ENCODE peak calls at places on chromosomes 4 and X, in four cellular contexts. One of them, this sample, is unnamed. For H3K4me1, the result is how much of the 10 kb centered on the place peaks cover.

GRCh38 chr4:89109841-89110540 is 1.3 kb upstream of the TIGD2 start:
- DNase-seq in pancreas: no peak
- DNase-seq in CD8-positive, alpha-beta T cell: no peak
- DNase-seq in hepatocyte: no peak
- DNase-seq in this sample: no peak

GRCh38 chr4:83216856-83217683 is 67.5 kb downstream of the COQ2 start:
- DNase-seq in hepatocyte: no peak
- DNase-seq in pancreas: no peak
- DNase-seq in CD8-positive, alpha-beta T cell: peak
- DNase-seq in this sample: no peak

GRCh38 chr4:186067757-186068385 is 1.1 kb upstream of the TLR3 start:
- DNase-seq in pancreas: peak
- DNase-seq in hepatocyte: peak
- DNase-seq in CD8-positive, alpha-beta T cell: peak
- DNase-seq in this sample: no peak

GRCh38 chr4:88533088-88533790 is 9.7 kb upstream of the PYURF start:
- DNase-seq in pancreas: no peak
- DNase-seq in hepatocyte: no peak
- DNase-seq in CD8-positive, alpha-beta T cell: no peak
- DNase-seq in this sample: peak

GRCh38 chrX:72100824-72101351 is 30.8 kb downstream of the RTL5 start:
- DNase-seq in pancreas: no peak
- DNase-seq in CD8-positive, alpha-beta T cell: peak
- DNase-seq in hepatocyte: no peak
- DNase-seq in this sample: no peak

GRCh38 chr4:4328840-4329239 is 38.8 kb downstream of the ZBTB49 start:
- DNase-seq in hepatocyte: no peak
- DNase-seq in pancreas: no peak
- DNase-seq in CD8-positive, alpha-beta T cell: no peak
- DNase-seq in this sample: no peak

GRCh38 chrX:9788908-9789307 is 2.7 kb downstream of the SHROOM2 start:
- DNase-seq in hepatocyte: peak
- DNase-seq in pancreas: peak
- DNase-seq in CD8-positive, alpha-beta T cell: no peak
- DNase-seq in this sample: no peak

GRCh38 chr4:119314356-119314755 is 7.6 kb downstream of the FABP2 start:
- DNase-seq in hepatocyte: peak
- DNase-seq in CD8-positive, alpha-beta T cell: peak
- DNase-seq in pancreas: no peak
- DNase-seq in this sample: no peak

GRCh38 chr4:173448919-173449641 is 50.2 kb upstream of the SCRG1 start:
- DNase-seq in pancreas: no peak
- DNase-seq in hepatocyte: no peak
- DNase-seq in CD8-positive, alpha-beta T cell: no peak
- DNase-seq in this sample: no peak

GRCh38 chr4:38684951-38685350 is 21.0 kb downstream of the KLF3 start:
- DNase-seq in pancreas: no peak
- DNase-seq in hepatocyte: no peak
- DNase-seq in CD8-positive, alpha-beta T cell: no peak
- DNase-seq in this sample: no peak

GRCh38 chr4:42519803-42520417 is 122.6 kb downstream of the SHISA3 start:
- DNase-seq in pancreas: no peak
- DNase-seq in hepatocyte: peak
- DNase-seq in CD8-positive, alpha-beta T cell: no peak
- DNase-seq in this sample: peak

GRCh38 chr4:99946346-99947189 is at the start of gene DNAJB14:
- DNase-seq in CD8-positive, alpha-beta T cell: peak
- DNase-seq in pancreas: peak
- DNase-seq in hepatocyte: peak
- DNase-seq in this sample: no peak

GRCh38 chr4:11111370-11111769 is 317.3 kb downstream of the HS3ST1 start:
- DNase-seq in hepatocyte: no peak
- DNase-seq in CD8-positive, alpha-beta T cell: no peak
- DNase-seq in pancreas: no peak
- DNase-seq in this sample: no peak

GRCh38 chr4:89136525-89136924 is 25.2 kb downstream of the TIGD2 start:
- DNase-seq in hepatocyte: peak
- DNase-seq in CD8-positive, alpha-beta T cell: no peak
- DNase-seq in pancreas: no peak
- DNase-seq in this sample: peak

GRCh38 chrX:134173541-134174272 is 63.3 kb upstream of the CCDC160 start:
- DNase-seq in CD8-positive, alpha-beta T cell: no peak
- DNase-seq in hepatocyte: no peak
- DNase-seq in pancreas: no peak
- DNase-seq in this sample: no peak

GRCh38 chrX:17656035-17656418 is 81.3 kb upstream of the SCML1 start:
- DNase-seq in hepatocyte: peak
- DNase-seq in pancreas: no peak
- DNase-seq in CD8-positive, alpha-beta T cell: no peak
- DNase-seq in this sample: no peak

GRCh38 chr4:142405021-142405991 is 440.8 kb downstream of the INPP4B start:
- DNase-seq in CD8-positive, alpha-beta T cell: peak
- DNase-seq in pancreas: peak
- DNase-seq in hepatocyte: peak
- DNase-seq in this sample: peak

GRCh38 chr4:77203380-77204197 is 46.6 kb downstream of the CCNG2 start:
- DNase-seq in hepatocyte: peak
- DNase-seq in CD8-positive, alpha-beta T cell: peak
- DNase-seq in pancreas: peak
- DNase-seq in this sample: peak

GRCh38 chr4:3848323-3848722 is 82.1 kb downstream of the ADRA2C start:
- DNase-seq in pancreas: no peak
- DNase-seq in CD8-positive, alpha-beta T cell: no peak
- DNase-seq in hepatocyte: no peak
- DNase-seq in this sample: no peak

GRCh38 chrX:19382500-19383145 is 38.9 kb downstream of the PDHA1 start:
- DNase-seq in CD8-positive, alpha-beta T cell: peak
- DNase-seq in pancreas: peak
- DNase-seq in hepatocyte: peak
- DNase-seq in this sample: peak

GRCh38 chrX:150312931-150313330 is 50.2 kb upstream of the MAMLD1 start:
- DNase-seq in pancreas: no peak
- DNase-seq in hepatocyte: no peak
- DNase-seq in CD8-positive, alpha-beta T cell: no peak
- DNase-seq in this sample: no peak

GRCh38 chr4:6250235-6250983 is 19.2 kb upstream of the WFS1 start:
- DNase-seq in hepatocyte: peak
- DNase-seq in pancreas: no peak
- DNase-seq in CD8-positive, alpha-beta T cell: no peak
- DNase-seq in this sample: peak

GRCh38 chrX:132490086-132490419 is 1.2 kb upstream of the MBNL3 start:
- DNase-seq in CD8-positive, alpha-beta T cell: no peak
- DNase-seq in hepatocyte: no peak
- DNase-seq in pancreas: no peak
- DNase-seq in this sample: no peak

GRCh38 chr4:136863756-136864155 is 668.5 kb downstream of the PCDH18 start:
- DNase-seq in CD8-positive, alpha-beta T cell: no peak
- DNase-seq in pancreas: no peak
- DNase-seq in hepatocyte: no peak
- DNase-seq in this sample: no peak

GRCh38 chr4:147576084-147576483 is 41.1 kb upstream of the TMEM184C start:
- DNase-seq in CD8-positive, alpha-beta T cell: no peak
- DNase-seq in pancreas: no peak
- DNase-seq in hepatocyte: no peak
- DNase-seq in this sample: no peak

GRCh38 chrX:153829799-153830631 is at the start of gene PDZD4:
- DNase-seq in CD8-positive, alpha-beta T cell: no peak
- DNase-seq in hepatocyte: no peak
- DNase-seq in pancreas: no peak
- DNase-seq in this sample: no peak

GRCh38 chrX:93428497-93428896 is 244.9 kb downstream of the NAP1L3 start:
- DNase-seq in pancreas: no peak
- DNase-seq in hepatocyte: no peak
- DNase-seq in CD8-positive, alpha-beta T cell: no peak
- DNase-seq in this sample: no peak

GRCh38 chrX:88425739-88426138 is 321.3 kb upstream of the CPXCR1 start:
- DNase-seq in CD8-positive, alpha-beta T cell: no peak
- DNase-seq in pancreas: no peak
- DNase-seq in hepatocyte: peak
- DNase-seq in this sample: no peak

GRCh38 chr4:128220286-128221235 is 67.1 kb downstream of the PGRMC2 start:
- DNase-seq in CD8-positive, alpha-beta T cell: no peak
- DNase-seq in pancreas: no peak
- DNase-seq in hepatocyte: no peak
- DNase-seq in this sample: peak

GRCh38 chr4:45662996-45663395 is 460.9 kb downstream of the GABRG1 start:
- DNase-seq in hepatocyte: peak
- DNase-seq in pancreas: peak
- DNase-seq in CD8-positive, alpha-beta T cell: no peak
- DNase-seq in this sample: peak

GRCh38 chr4:25667931-25668557 is 12.4 kb downstream of the SLC34A2 start:
- DNase-seq in CD8-positive, alpha-beta T cell: no peak
- DNase-seq in hepatocyte: peak
- DNase-seq in pancreas: no peak
- DNase-seq in this sample: no peak

DNA sequence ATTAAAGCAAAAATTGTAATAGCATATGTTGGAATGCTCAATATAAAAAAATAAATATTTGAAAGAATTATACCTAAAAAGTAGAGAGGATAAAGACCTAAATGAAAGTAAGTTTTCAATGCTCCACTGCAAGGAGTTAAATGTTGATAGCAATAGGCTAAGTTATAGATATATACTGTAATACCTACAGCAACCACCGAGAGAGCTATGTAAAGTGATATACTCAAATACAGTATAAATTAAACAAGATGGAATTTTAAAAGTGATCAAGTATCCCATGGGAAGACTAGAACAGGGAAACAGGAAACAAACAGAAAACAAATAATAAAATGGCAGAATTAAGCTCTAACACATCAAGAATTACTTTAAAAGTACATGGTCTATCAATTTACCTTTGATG is 73.9 kb downstream of the CASP3 start:
- DNase-seq in hepatocyte: no peak
- DNase-seq in pancreas: no peak
- DNase-seq in CD8-positive, alpha-beta T cell: no peak
- DNase-seq in this sample: no peak
- TF ChIP-seq CTCF in hepatocyte: no peak
- TF ChIP-seq CTCF in pancreas: no peak
- TF ChIP-seq CTCF in CD8-positive, alpha-beta T cell: no peak
- TF ChIP-seq CTCF in this sample: no peak

GRCh38 chr4:169254546-169254983 is 16.2 kb downstream of the SH3RF1 start:
- DNase-seq in CD8-positive, alpha-beta T cell: no peak
- DNase-seq in hepatocyte: no peak
- DNase-seq in pancreas: peak
- DNase-seq in this sample: peak
- H3K4me1 ChIP-seq in CD8-positive, alpha-beta T cell: under half
- H3K4me1 ChIP-seq in hepatocyte: half or more
- H3K4me1 ChIP-seq in pancreas: half or more
- H3K4me1 ChIP-seq in this sample: half or more

GRCh38 chr4:108749119-108749518 is 13.7 kb downstream of the ETNPPL start:
- DNase-seq in pancreas: no peak
- DNase-seq in hepatocyte: no peak
- DNase-seq in CD8-positive, alpha-beta T cell: no peak
- DNase-seq in this sample: no peak
- TF ChIP-seq CTCF in pancreas: no peak
- TF ChIP-seq CTCF in hepatocyte: no peak
- TF ChIP-seq CTCF in CD8-positive, alpha-beta T cell: no peak
- TF ChIP-seq CTCF in this sample: no peak

DNA sequence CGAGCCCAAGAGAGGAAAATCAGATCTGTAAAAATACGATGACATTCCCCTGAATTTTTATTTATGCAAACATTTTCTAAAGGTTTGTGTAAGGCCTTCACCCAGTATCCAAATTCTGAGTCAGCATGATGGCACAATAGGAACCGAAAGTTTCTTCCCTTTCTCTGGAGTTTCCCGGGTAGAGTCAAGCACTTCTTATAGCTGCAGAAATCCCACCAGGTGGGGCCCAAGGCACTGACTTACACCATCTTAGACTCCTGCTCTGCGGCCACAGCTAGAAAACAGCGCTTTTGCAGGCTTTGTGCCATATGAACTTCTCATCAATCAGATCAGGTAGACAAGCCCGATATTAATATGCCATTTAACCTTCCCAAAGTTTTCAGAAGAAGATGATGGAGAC is 13.4 kb downstream of the LEF1 start:
- DNase-seq in pancreas: no peak
- DNase-seq in hepatocyte: peak
- DNase-seq in CD8-positive, alpha-beta T cell: peak
- DNase-seq in this sample: no peak
- H3K4me1 ChIP-seq in pancreas: under half
- H3K4me1 ChIP-seq in hepatocyte: under half
- H3K4me1 ChIP-seq in CD8-positive, alpha-beta T cell: half or more
- H3K4me1 ChIP-seq in this sample: under half

DNA sequence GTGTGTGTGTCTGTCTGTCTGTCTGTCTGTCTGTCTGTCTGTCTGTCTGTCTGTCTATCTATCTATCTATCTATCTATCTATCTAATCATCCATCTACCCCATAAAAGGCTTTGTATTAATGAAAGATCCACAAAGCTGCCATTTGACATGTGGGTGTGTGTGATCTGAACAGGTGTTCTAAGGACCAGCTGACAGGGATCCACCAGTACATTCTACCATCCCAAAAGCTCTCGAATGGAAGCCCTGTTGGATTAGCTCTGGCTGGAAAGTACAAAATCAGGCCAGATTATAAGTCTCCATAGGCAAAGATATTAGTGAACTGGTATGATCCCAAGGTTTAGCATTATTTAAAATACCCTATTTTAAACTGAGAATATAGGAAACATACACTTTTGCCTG is 299.3 kb downstream of the CAMK2D start:
- DNase-seq in pancreas: no peak
- DNase-seq in hepatocyte: no peak
- DNase-seq in CD8-positive, alpha-beta T cell: no peak
- DNase-seq in this sample: no peak
- TF ChIP-seq CTCF in pancreas: no peak
- TF ChIP-seq CTCF in hepatocyte: no peak
- TF ChIP-seq CTCF in CD8-positive, alpha-beta T cell: no peak
- TF ChIP-seq CTCF in this sample: no peak

GRCh38 chr4:184424279-184424678 is 50.1 kb downstream of the IRF2 start:
- DNase-seq in hepatocyte: no peak
- DNase-seq in CD8-positive, alpha-beta T cell: no peak
- DNase-seq in pancreas: no peak
- DNase-seq in this sample: no peak
- H3K4me1 ChIP-seq in hepatocyte: under half
- H3K4me1 ChIP-seq in CD8-positive, alpha-beta T cell: under half
- H3K4me1 ChIP-seq in pancreas: under half
- H3K4me1 ChIP-seq in this sample: under half

This sample was measured in foreskin keratinocyte.